ENCODE peak calls at places on chromosomes 3 and 15, in eight cellular contexts. One of them, this sample, is unnamed.
A peak's percentile ranks its signal among the peaks of the same experiment; 100 is the strongest.

GRCh38 chr3:177725165-177725564 is 527.9 kb upstream of the TBL1XR1 start:
- DNase-seq in MM.1S: no peak
- DNase-seq in choroid plexus epithelial cell: no peak
- DNase-seq in esophagus squamous epithelium: no peak
- DNase-seq in LNCaP clone FGC: no peak
- DNase-seq in right lobe of liver: no peak
- DNase-seq in pancreas: no peak
- DNase-seq in suprapubic skin: no peak
- DNase-seq in this sample: no peak

GRCh38 chr15:98799461-98799971 is 151.2 kb downstream of the IGF1R start:
- DNase-seq in MM.1S: no peak
- DNase-seq in choroid plexus epithelial cell: peak; percentile 33
- DNase-seq in esophagus squamous epithelium: no peak
- DNase-seq in LNCaP clone FGC: no peak
- DNase-seq in right lobe of liver: no peak
- DNase-seq in pancreas: no peak
- DNase-seq in suprapubic skin: no peak
- DNase-seq in this sample: no peak

GRCh38 chr3:156906275-156906674 is 80.1 kb downstream of the LEKR1 start:
- DNase-seq in MM.1S: no peak
- DNase-seq in choroid plexus epithelial cell: no peak
- DNase-seq in esophagus squamous epithelium: no peak
- DNase-seq in LNCaP clone FGC: no peak
- DNase-seq in right lobe of liver: no peak
- DNase-seq in pancreas: no peak
- DNase-seq in suprapubic skin: no peak
- DNase-seq in this sample: no peak

GRCh38 chr3:58874248-58874741 is 175.5 kb downstream of the CFAP20DC start:
- DNase-seq in MM.1S: no peak
- DNase-seq in choroid plexus epithelial cell: no peak
- DNase-seq in esophagus squamous epithelium: no peak
- DNase-seq in LNCaP clone FGC: no peak
- DNase-seq in right lobe of liver: no peak
- DNase-seq in pancreas: no peak
- DNase-seq in suprapubic skin: no peak
- DNase-seq in this sample: no peak

GRCh38 chr3:129975332-129976090 is 991 bp downstream of the TRH start:
- DNase-seq in MM.1S: no peak
- DNase-seq in choroid plexus epithelial cell: no peak
- DNase-seq in esophagus squamous epithelium: no peak
- DNase-seq in LNCaP clone FGC: no peak
- DNase-seq in right lobe of liver: no peak
- DNase-seq in pancreas: peak; percentile 65
- DNase-seq in suprapubic skin: no peak
- DNase-seq in this sample: no peak

GRCh38 chr3:62261121-62261520 is 112.2 kb downstream of the FEZF2 start:
- DNase-seq in MM.1S: peak; percentile 64
- DNase-seq in choroid plexus epithelial cell: no peak
- DNase-seq in esophagus squamous epithelium: no peak
- DNase-seq in LNCaP clone FGC: no peak
- DNase-seq in right lobe of liver: no peak
- DNase-seq in pancreas: no peak
- DNase-seq in suprapubic skin: no peak
- DNase-seq in this sample: no peak

GRCh38 chr3:111936967-111937366 is 41.9 kb upstream of the ABHD10 start:
- DNase-seq in MM.1S: no peak
- DNase-seq in choroid plexus epithelial cell: peak; percentile 57
- DNase-seq in esophagus squamous epithelium: no peak
- DNase-seq in LNCaP clone FGC: no peak
- DNase-seq in right lobe of liver: no peak
- DNase-seq in pancreas: no peak
- DNase-seq in suprapubic skin: no peak
- DNase-seq in this sample: no peak

GRCh38 chr3:42733501-42734262 is 31.1 kb upstream of the HHATL start:
- DNase-seq in MM.1S: peak; percentile 17
- DNase-seq in choroid plexus epithelial cell: no peak
- DNase-seq in esophagus squamous epithelium: no peak
- DNase-seq in LNCaP clone FGC: no peak
- DNase-seq in right lobe of liver: no peak
- DNase-seq in pancreas: no peak
- DNase-seq in suprapubic skin: peak; percentile 69
- DNase-seq in this sample: peak; percentile 65

GRCh38 chr3:147758786-147759185 is 349.6 kb downstream of the ZIC1 start:
- DNase-seq in MM.1S: no peak
- DNase-seq in choroid plexus epithelial cell: peak; percentile 43
- DNase-seq in esophagus squamous epithelium: no peak
- DNase-seq in LNCaP clone FGC: no peak
- DNase-seq in right lobe of liver: no peak
- DNase-seq in pancreas: no peak
- DNase-seq in suprapubic skin: no peak
- DNase-seq in this sample: no peak

GRCh38 chr3:134849561-134849960 is 54.5 kb downstream of the EPHB1 start:
- DNase-seq in MM.1S: no peak
- DNase-seq in choroid plexus epithelial cell: no peak
- DNase-seq in esophagus squamous epithelium: no peak
- DNase-seq in LNCaP clone FGC: no peak
- DNase-seq in right lobe of liver: no peak
- DNase-seq in pancreas: no peak
- DNase-seq in suprapubic skin: peak; percentile 76
- DNase-seq in this sample: no peak

GRCh38 chr3:134846084-134846483 is 51.0 kb downstream of the EPHB1 start:
- DNase-seq in MM.1S: no peak
- DNase-seq in choroid plexus epithelial cell: no peak
- DNase-seq in esophagus squamous epithelium: no peak
- DNase-seq in LNCaP clone FGC: no peak
- DNase-seq in right lobe of liver: no peak
- DNase-seq in pancreas: no peak
- DNase-seq in suprapubic skin: peak; percentile 32
- DNase-seq in this sample: no peak

GRCh38 chr3:134850761-134851160 is 55.7 kb downstream of the EPHB1 start:
- DNase-seq in MM.1S: no peak
- DNase-seq in choroid plexus epithelial cell: no peak
- DNase-seq in esophagus squamous epithelium: no peak
- DNase-seq in LNCaP clone FGC: no peak
- DNase-seq in right lobe of liver: no peak
- DNase-seq in pancreas: no peak
- DNase-seq in suprapubic skin: peak; percentile 63
- DNase-seq in this sample: no peak

GRCh38 chr3:134846943-134847342 is 51.9 kb downstream of the EPHB1 start:
- DNase-seq in MM.1S: no peak
- DNase-seq in choroid plexus epithelial cell: peak; percentile 27
- DNase-seq in esophagus squamous epithelium: no peak
- DNase-seq in LNCaP clone FGC: no peak
- DNase-seq in right lobe of liver: no peak
- DNase-seq in pancreas: no peak
- DNase-seq in suprapubic skin: peak; percentile 24
- DNase-seq in this sample: no peak

GRCh38 chr3:134847349-134847748 is 52.3 kb downstream of the EPHB1 start:
- DNase-seq in MM.1S: no peak
- DNase-seq in choroid plexus epithelial cell: no peak
- DNase-seq in esophagus squamous epithelium: no peak
- DNase-seq in LNCaP clone FGC: no peak
- DNase-seq in right lobe of liver: no peak
- DNase-seq in pancreas: no peak
- DNase-seq in suprapubic skin: peak; percentile 15
- DNase-seq in this sample: no peak
- H3K4me3 ChIP-seq in MM.1S: no peak overlapping the region
- H3K4me3 ChIP-seq in choroid plexus epithelial cell: no peak overlapping the region
- H3K4me3 ChIP-seq in esophagus squamous epithelium: no peak overlapping the region
- H3K4me3 ChIP-seq in LNCaP clone FGC: no peak overlapping the region
- H3K4me3 ChIP-seq in right lobe of liver: no peak overlapping the region
- H3K4me3 ChIP-seq in pancreas: no peak overlapping the region
- H3K4me3 ChIP-seq in suprapubic skin: no peak overlapping the region
- H3K4me3 ChIP-seq in this sample: no peak overlapping the region

GRCh38 chr3:45688194-45688881 is 858 bp upstream of the SACM1L start:
- DNase-seq in MM.1S: peak; percentile 59
- DNase-seq in choroid plexus epithelial cell: peak; percentile 28
- DNase-seq in esophagus squamous epithelium: no peak
- DNase-seq in LNCaP clone FGC: no peak
- DNase-seq in right lobe of liver: no peak
- DNase-seq in pancreas: no peak
- DNase-seq in suprapubic skin: no peak
- DNase-seq in this sample: no peak

GRCh38 chr3:45686850-45687249 is 2.3 kb upstream of the SACM1L start:
- DNase-seq in MM.1S: no peak
- DNase-seq in choroid plexus epithelial cell: no peak
- DNase-seq in esophagus squamous epithelium: no peak
- DNase-seq in LNCaP clone FGC: no peak
- DNase-seq in right lobe of liver: no peak
- DNase-seq in pancreas: no peak
- DNase-seq in suprapubic skin: no peak
- DNase-seq in this sample: no peak

GRCh38 chr3:45688882-45689786 is at the start of gene SACM1L:
- DNase-seq in MM.1S: peak; percentile 99
- DNase-seq in choroid plexus epithelial cell: peak; percentile 99
- DNase-seq in esophagus squamous epithelium: peak; percentile 89
- DNase-seq in LNCaP clone FGC: peak; percentile 96
- DNase-seq in right lobe of liver: peak; percentile 99
- DNase-seq in pancreas: peak; percentile 98
- DNase-seq in suprapubic skin: peak; percentile 99
- DNase-seq in this sample: peak; percentile 97

GRCh38 chr3:45689787-45690145 is 570 bp downstream of the SACM1L start:
- DNase-seq in MM.1S: peak; percentile 21
- DNase-seq in choroid plexus epithelial cell: peak; percentile 30
- DNase-seq in esophagus squamous epithelium: no peak
- DNase-seq in LNCaP clone FGC: no peak
- DNase-seq in right lobe of liver: no peak
- DNase-seq in pancreas: no peak
- DNase-seq in suprapubic skin: no peak
- DNase-seq in this sample: no peak

DNA sequence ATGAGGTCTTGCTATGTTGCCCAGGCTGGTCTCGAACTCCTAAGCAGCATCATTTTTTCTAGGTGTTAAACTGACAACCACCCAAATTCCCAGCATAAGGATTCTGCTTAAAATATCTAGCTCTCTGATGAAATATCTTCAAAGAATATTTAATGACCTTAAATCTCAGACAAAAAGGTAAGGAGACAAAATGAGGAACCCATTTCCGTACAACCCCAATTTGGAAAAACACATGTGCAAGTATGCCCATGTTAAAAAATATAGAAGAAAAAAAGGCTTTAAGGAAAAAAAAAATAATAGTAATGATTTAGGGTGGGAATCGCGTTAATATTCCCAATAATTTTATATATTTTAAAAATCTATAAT is 1.4 kb upstream of the SACM1L start:
- DNase-seq in MM.1S: no peak
- DNase-seq in choroid plexus epithelial cell: no peak
- DNase-seq in esophagus squamous epithelium: no peak
- DNase-seq in LNCaP clone FGC: no peak
- DNase-seq in right lobe of liver: no peak
- DNase-seq in pancreas: no peak
- DNase-seq in suprapubic skin: no peak
- DNase-seq in this sample: no peak
- H3K4me3 ChIP-seq in MM.1S: peak overlapping the region; percentile 89
- H3K4me3 ChIP-seq in choroid plexus epithelial cell: no peak overlapping the region
- H3K4me3 ChIP-seq in esophagus squamous epithelium: peak overlapping the region; percentile 83
- H3K4me3 ChIP-seq in LNCaP clone FGC: peak overlapping the region; percentile 70
- H3K4me3 ChIP-seq in right lobe of liver: no peak overlapping the region
- H3K4me3 ChIP-seq in pancreas: no peak overlapping the region
- H3K4me3 ChIP-seq in suprapubic skin: peak overlapping the region; percentile 72
- H3K4me3 ChIP-seq in this sample: no peak overlapping the region

DNA sequence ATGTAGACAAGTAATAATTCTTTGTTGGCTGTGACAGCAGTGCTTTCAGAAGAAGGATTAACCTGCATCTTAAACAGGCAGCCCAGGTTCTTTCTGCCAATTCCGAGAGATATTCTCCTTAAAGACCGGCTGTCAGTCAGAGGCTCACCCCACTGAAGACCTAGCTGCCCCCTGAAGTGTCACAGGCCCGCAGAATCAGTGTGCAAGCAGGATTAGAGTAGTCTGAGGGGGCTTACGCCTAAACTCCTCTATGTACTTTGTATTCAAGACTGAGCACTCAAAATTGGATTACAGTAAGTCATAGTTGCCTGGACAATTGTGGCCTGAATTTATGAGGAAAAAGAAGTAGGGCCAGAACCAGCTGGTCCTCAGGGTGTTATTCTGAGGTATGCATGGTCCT is 342.9 kb downstream of the CLSTN2 start:
- DNase-seq in MM.1S: no peak
- DNase-seq in choroid plexus epithelial cell: no peak
- DNase-seq in esophagus squamous epithelium: no peak
- DNase-seq in LNCaP clone FGC: no peak
- DNase-seq in right lobe of liver: no peak
- DNase-seq in pancreas: no peak
- DNase-seq in suprapubic skin: no peak
- DNase-seq in this sample: no peak
- H3K4me3 ChIP-seq in MM.1S: no peak overlapping the region
- H3K4me3 ChIP-seq in choroid plexus epithelial cell: no peak overlapping the region
- H3K4me3 ChIP-seq in esophagus squamous epithelium: no peak overlapping the region
- H3K4me3 ChIP-seq in LNCaP clone FGC: no peak overlapping the region
- H3K4me3 ChIP-seq in right lobe of liver: no peak overlapping the region
- H3K4me3 ChIP-seq in pancreas: no peak overlapping the region
- H3K4me3 ChIP-seq in suprapubic skin: no peak overlapping the region
- H3K4me3 ChIP-seq in this sample: no peak overlapping the region

GRCh38 chr15:77980094-77980493 is 97.4 kb downstream of the TBC1D2B start:
- DNase-seq in MM.1S: no peak
- DNase-seq in choroid plexus epithelial cell: no peak
- DNase-seq in esophagus squamous epithelium: no peak
- DNase-seq in LNCaP clone FGC: no peak
- DNase-seq in right lobe of liver: peak; percentile 41
- DNase-seq in pancreas: no peak
- DNase-seq in suprapubic skin: peak; percentile 60
- DNase-seq in this sample: peak; percentile 56

GRCh38 chr15:77974098-77974414 is 103.5 kb downstream of the TBC1D2B start:
- DNase-seq in MM.1S: no peak
- DNase-seq in choroid plexus epithelial cell: peak; percentile 72
- DNase-seq in esophagus squamous epithelium: no peak
- DNase-seq in LNCaP clone FGC: peak; percentile 14
- DNase-seq in right lobe of liver: peak; percentile 79
- DNase-seq in pancreas: no peak
- DNase-seq in suprapubic skin: peak; percentile 70
- DNase-seq in this sample: no peak

GRCh38 chr15:77975332-77976119 is 102.0 kb downstream of the TBC1D2B start:
- DNase-seq in MM.1S: no peak
- DNase-seq in choroid plexus epithelial cell: no peak
- DNase-seq in esophagus squamous epithelium: no peak
- DNase-seq in LNCaP clone FGC: no peak
- DNase-seq in right lobe of liver: peak; percentile 43
- DNase-seq in pancreas: no peak
- DNase-seq in suprapubic skin: peak; percentile 79
- DNase-seq in this sample: no peak

GRCh38 chr15:77969055-77969454 is 108.5 kb downstream of the TBC1D2B start:
- DNase-seq in MM.1S: no peak
- DNase-seq in choroid plexus epithelial cell: no peak
- DNase-seq in esophagus squamous epithelium: no peak
- DNase-seq in LNCaP clone FGC: no peak
- DNase-seq in right lobe of liver: no peak
- DNase-seq in pancreas: no peak
- DNase-seq in suprapubic skin: no peak
- DNase-seq in this sample: no peak

GRCh38 chr15:77974416-77975331 is 102.8 kb downstream of the TBC1D2B start:
- DNase-seq in MM.1S: no peak
- DNase-seq in choroid plexus epithelial cell: no peak
- DNase-seq in esophagus squamous epithelium: no peak
- DNase-seq in LNCaP clone FGC: no peak
- DNase-seq in right lobe of liver: peak; percentile 40
- DNase-seq in pancreas: no peak
- DNase-seq in suprapubic skin: peak; percentile 77
- DNase-seq in this sample: no peak
- H3K4me3 ChIP-seq in MM.1S: no peak overlapping the region
- H3K4me3 ChIP-seq in choroid plexus epithelial cell: no peak overlapping the region
- H3K4me3 ChIP-seq in esophagus squamous epithelium: no peak overlapping the region
- H3K4me3 ChIP-seq in LNCaP clone FGC: no peak overlapping the region
- H3K4me3 ChIP-seq in right lobe of liver: no peak overlapping the region
- H3K4me3 ChIP-seq in pancreas: no peak overlapping the region
- H3K4me3 ChIP-seq in suprapubic skin: no peak overlapping the region
- H3K4me3 ChIP-seq in this sample: no peak overlapping the region